ENCODE peak calls at places on chromosomes 4 and X, in six cellular contexts. One of them, this sample, is unnamed.

GRCh38 chrX:21524008-21524407 is 134.1 kb downstream of the KLHL34 start:
- DNase-seq in WTC11: no peak
- DNase-seq in HepG2: no peak
- DNase-seq in K562: no peak
- DNase-seq in H1: no peak
- DNase-seq in GM12878: no peak
- DNase-seq in this sample: no peak

GRCh38 chr4:171629737-171630136 is 183.5 kb upstream of the GALNTL6 start:
- DNase-seq in WTC11: peak
- DNase-seq in HepG2: peak
- DNase-seq in K562: no peak
- DNase-seq in H1: no peak
- DNase-seq in GM12878: no peak
- DNase-seq in this sample: peak

GRCh38 chr4:92359481-92359880 is 55.7 kb downstream of the GRID2 start:
- DNase-seq in WTC11: no peak
- DNase-seq in HepG2: no peak
- DNase-seq in K562: no peak
- DNase-seq in H1: no peak
- DNase-seq in GM12878: no peak
- DNase-seq in this sample: peak

GRCh38 chr4:15964159-15964558 is 1.2 kb upstream of the FGFBP2 start:
- DNase-seq in WTC11: no peak
- DNase-seq in HepG2: no peak
- DNase-seq in K562: no peak
- DNase-seq in H1: no peak
- DNase-seq in GM12878: no peak
- DNase-seq in this sample: peak

GRCh38 chr4:68606240-68606639 is 30.1 kb upstream of the UGT2B17 start:
- DNase-seq in WTC11: no peak
- DNase-seq in HepG2: no peak
- DNase-seq in K562: no peak
- DNase-seq in H1: no peak
- DNase-seq in GM12878: no peak
- DNase-seq in this sample: no peak

GRCh38 chrX:102712967-102713677 is 874 bp downstream of the GPRASP2 start:
- DNase-seq in WTC11: peak
- DNase-seq in HepG2: no peak
- DNase-seq in K562: peak
- DNase-seq in H1: no peak
- DNase-seq in GM12878: no peak
- DNase-seq in this sample: peak

GRCh38 chrX:9656871-9657270 is 108.8 kb downstream of the GPR143 start:
- DNase-seq in WTC11: no peak
- DNase-seq in HepG2: no peak
- DNase-seq in K562: no peak
- DNase-seq in H1: no peak
- DNase-seq in GM12878: no peak
- DNase-seq in this sample: no peak

GRCh38 chr4:38565271-38566199 is 98.5 kb upstream of the KLF3 start:
- DNase-seq in WTC11: no peak
- DNase-seq in HepG2: no peak
- DNase-seq in K562: no peak
- DNase-seq in H1: no peak
- DNase-seq in GM12878: no peak
- DNase-seq in this sample: no peak

GRCh38 chr4:149708513-149709175 is 107.0 kb downstream of the IQCM start:
- DNase-seq in WTC11: no peak
- DNase-seq in HepG2: no peak
- DNase-seq in K562: no peak
- DNase-seq in H1: no peak
- DNase-seq in GM12878: no peak
- DNase-seq in this sample: no peak

GRCh38 chrX:154313147-154313546 is 17.6 kb downstream of the TKTL1 start:
- DNase-seq in WTC11: no peak
- DNase-seq in HepG2: no peak
- DNase-seq in K562: no peak
- DNase-seq in H1: no peak
- DNase-seq in GM12878: no peak
- DNase-seq in this sample: no peak

GRCh38 chrX:138711399-138712347 is at the start of gene FGF13:
- DNase-seq in WTC11: peak
- DNase-seq in HepG2: peak
- DNase-seq in K562: no peak
- DNase-seq in H1: peak
- DNase-seq in GM12878: no peak
- DNase-seq in this sample: peak

GRCh38 chr4:147039991-147040575 is 94.4 kb upstream of the TTC29 start:
- DNase-seq in WTC11: no peak
- DNase-seq in HepG2: no peak
- DNase-seq in K562: no peak
- DNase-seq in H1: no peak
- DNase-seq in GM12878: no peak
- DNase-seq in this sample: no peak

GRCh38 chr4:98546910-98547544 is 111.4 kb downstream of the TSPAN5 start:
- DNase-seq in WTC11: peak
- DNase-seq in HepG2: no peak
- DNase-seq in K562: no peak
- DNase-seq in H1: no peak
- DNase-seq in GM12878: no peak
- DNase-seq in this sample: peak

GRCh38 chr4:110292994-110293744 is 94.8 kb upstream of the ELOVL6 start:
- DNase-seq in WTC11: no peak
- DNase-seq in HepG2: no peak
- DNase-seq in K562: no peak
- DNase-seq in H1: no peak
- DNase-seq in GM12878: no peak
- DNase-seq in this sample: no peak

GRCh38 chr4:47032405-47033106 is 1.2 kb downstream of the GABRB1 start:
- DNase-seq in WTC11: peak
- DNase-seq in HepG2: peak
- DNase-seq in K562: no peak
- DNase-seq in H1: peak
- DNase-seq in GM12878: no peak
- DNase-seq in this sample: peak

GRCh38 chr4:80182237-80182866 is 15.0 kb upstream of the PRDM8 start:
- DNase-seq in WTC11: no peak
- DNase-seq in HepG2: no peak
- DNase-seq in K562: no peak
- DNase-seq in H1: no peak
- DNase-seq in GM12878: no peak
- DNase-seq in this sample: no peak

GRCh38 chr4:176939445-176939844 is 146.7 kb upstream of the VEGFC start:
- DNase-seq in WTC11: no peak
- DNase-seq in HepG2: no peak
- DNase-seq in K562: no peak
- DNase-seq in H1: no peak
- DNase-seq in GM12878: no peak
- DNase-seq in this sample: no peak

GRCh38 chr4:2058264-2059033 is 678 bp upstream of the NAT8L start:
- DNase-seq in WTC11: no peak
- DNase-seq in HepG2: no peak
- DNase-seq in K562: peak
- DNase-seq in H1: no peak
- DNase-seq in GM12878: no peak
- DNase-seq in this sample: peak

GRCh38 chr4:8847764-8848163 is 23.9 kb downstream of the HMX1 start:
- DNase-seq in WTC11: no peak
- DNase-seq in HepG2: no peak
- DNase-seq in K562: no peak
- DNase-seq in H1: no peak
- DNase-seq in GM12878: no peak
- DNase-seq in this sample: peak

DNA sequence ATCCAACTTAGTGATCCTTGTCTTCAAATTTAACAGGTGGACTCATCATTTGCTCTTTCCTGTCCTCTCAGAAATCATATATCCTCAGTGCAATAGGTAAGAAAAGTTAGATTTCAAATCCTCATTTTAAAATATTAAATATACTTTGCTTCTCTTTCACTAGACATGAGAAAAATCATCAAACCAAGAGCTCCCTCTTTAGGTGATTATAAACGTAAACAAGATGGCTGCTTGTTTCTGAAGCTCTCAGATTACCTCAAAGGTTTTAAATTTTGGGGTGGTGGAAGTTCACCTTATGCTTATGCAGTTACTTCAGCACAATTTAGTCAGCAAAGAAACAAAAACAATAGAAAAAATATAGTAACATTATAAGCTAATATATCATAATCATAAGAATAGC is 27.3 kb downstream of the CSN3 start:
- DNase-seq in WTC11: no peak
- DNase-seq in HepG2: peak
- DNase-seq in K562: no peak
- DNase-seq in H1: no peak
- DNase-seq in GM12878: no peak
- DNase-seq in this sample: peak
- TF ChIP-seq CREB1 in WTC11: no peak
- TF ChIP-seq CREB1 in HepG2: no peak
- TF ChIP-seq CREB1 in K562: no peak
- TF ChIP-seq CREB1 in H1: no peak
- TF ChIP-seq CREB1 in GM12878: no peak
- TF ChIP-seq CREB1 in this sample: no peak

GRCh38 chr4:26196567-26196966 is 124.2 kb upstream of the RBPJ start:
- DNase-seq in WTC11: no peak
- DNase-seq in HepG2: no peak
- DNase-seq in K562: no peak
- DNase-seq in H1: no peak
- DNase-seq in GM12878: no peak
- DNase-seq in this sample: no peak

GRCh38 chr4:26201119-26201518 is 119.7 kb upstream of the RBPJ start:
- DNase-seq in WTC11: no peak
- DNase-seq in HepG2: no peak
- DNase-seq in K562: no peak
- DNase-seq in H1: no peak
- DNase-seq in GM12878: no peak
- DNase-seq in this sample: no peak

GRCh38 chr4:26199566-26199965 is 121.2 kb upstream of the RBPJ start:
- DNase-seq in WTC11: no peak
- DNase-seq in HepG2: no peak
- DNase-seq in K562: no peak
- DNase-seq in H1: no peak
- DNase-seq in GM12878: no peak
- DNase-seq in this sample: no peak

GRCh38 chr4:26194764-26195163 is 126.0 kb upstream of the RBPJ start:
- DNase-seq in WTC11: no peak
- DNase-seq in HepG2: no peak
- DNase-seq in K562: no peak
- DNase-seq in H1: no peak
- DNase-seq in GM12878: no peak
- DNase-seq in this sample: no peak

GRCh38 chr4:26197018-26197779 is 123.6 kb upstream of the RBPJ start:
- DNase-seq in WTC11: no peak
- DNase-seq in HepG2: no peak
- DNase-seq in K562: no peak
- DNase-seq in H1: no peak
- DNase-seq in GM12878: peak
- DNase-seq in this sample: no peak
- TF ChIP-seq CREB1 in WTC11: no peak
- TF ChIP-seq CREB1 in HepG2: no peak
- TF ChIP-seq CREB1 in K562: no peak
- TF ChIP-seq CREB1 in H1: no peak
- TF ChIP-seq CREB1 in GM12878: peak
- TF ChIP-seq CREB1 in this sample: no peak

DNA sequence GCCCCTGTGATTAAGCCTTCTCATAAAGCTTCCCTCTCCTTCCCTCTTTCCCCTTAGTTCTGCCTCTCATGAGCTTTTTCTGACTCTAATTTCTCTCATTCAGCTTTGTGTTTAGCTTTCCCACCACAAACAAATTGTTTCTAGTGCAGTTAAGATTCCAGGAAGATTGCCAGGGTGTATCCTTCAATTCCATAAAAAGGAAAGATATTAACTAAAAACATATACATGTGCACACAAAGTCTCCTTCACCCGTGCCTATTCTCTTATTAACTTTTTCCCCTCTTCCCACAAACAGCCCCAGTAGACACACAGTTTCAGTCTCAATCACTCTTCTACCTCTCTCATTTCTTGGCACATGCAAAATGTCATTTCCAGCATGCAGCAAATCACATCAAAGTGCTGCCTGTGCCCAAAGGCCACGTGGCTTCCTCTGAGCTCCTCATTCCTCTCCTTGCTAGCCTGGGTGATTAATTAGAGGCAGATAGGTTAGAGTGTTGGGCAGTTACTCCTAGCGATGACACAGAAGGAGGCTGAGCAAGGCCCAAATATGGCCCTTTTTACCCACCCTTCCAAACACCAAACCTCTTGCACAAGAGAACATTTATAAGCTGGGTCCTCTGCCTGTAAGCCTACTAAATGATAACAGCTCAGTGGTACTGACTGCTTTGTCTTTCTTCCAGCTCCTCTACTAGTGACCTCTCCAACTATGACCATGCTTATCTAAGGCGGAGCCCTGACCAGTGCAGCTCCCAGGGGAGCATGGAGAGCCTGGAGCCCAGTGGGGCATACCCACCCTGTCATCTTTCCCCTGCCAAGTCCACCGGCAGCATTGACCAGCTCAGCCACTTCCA is 159.6 kb downstream of the SOWAHB start:
- DNase-seq in WTC11: no peak
- DNase-seq in HepG2: no peak
- DNase-seq in K562: no peak
- DNase-seq in H1: no peak
- DNase-seq in GM12878: peak
- DNase-seq in this sample: no peak
- TF ChIP-seq CREB1 in WTC11: no peak
- TF ChIP-seq CREB1 in HepG2: no peak
- TF ChIP-seq CREB1 in K562: no peak
- TF ChIP-seq CREB1 in H1: no peak
- TF ChIP-seq CREB1 in GM12878: no peak
- TF ChIP-seq CREB1 in this sample: no peak

GRCh38 chr4:133624744-133625143 is 475.6 kb downstream of the PCDH10 start:
- DNase-seq in WTC11: peak
- DNase-seq in HepG2: no peak
- DNase-seq in K562: no peak
- DNase-seq in H1: no peak
- DNase-seq in GM12878: no peak
- DNase-seq in this sample: peak
- TF ChIP-seq CREB1 in WTC11: no peak
- TF ChIP-seq CREB1 in HepG2: no peak
- TF ChIP-seq CREB1 in K562: no peak
- TF ChIP-seq CREB1 in H1: no peak
- TF ChIP-seq CREB1 in GM12878: no peak
- TF ChIP-seq CREB1 in this sample: no peak

GRCh38 chr4:5912614-5913019 is 19.7 kb upstream of the CRMP1 start:
- DNase-seq in WTC11: no peak
- DNase-seq in HepG2: no peak
- DNase-seq in K562: no peak
- DNase-seq in H1: no peak
- DNase-seq in GM12878: no peak
- DNase-seq in this sample: peak
- TF ChIP-seq CREB1 in WTC11: no peak
- TF ChIP-seq CREB1 in HepG2: no peak
- TF ChIP-seq CREB1 in K562: no peak
- TF ChIP-seq CREB1 in H1: no peak
- TF ChIP-seq CREB1 in GM12878: no peak
- TF ChIP-seq CREB1 in this sample: no peak

This sample was measured in GM23338.